ENCODE peak calls at places on chromosomes 1 and 21, in seven cellular contexts. D, X, A, B, F, O and T are unnamed samples.

GRCh38 chr1:121595089-121595488 is 410.3 kb downstream of the SRGAP2C start:
- DNase-seq in D (no peak), X (no peak), A (no peak), B (no peak), F (no peak), O (no peak), T (no peak)

GRCh38 chr1:226551299-226551698 is 2.7 kb downstream of the STUM start:
- DNase-seq in D (no peak), X (no peak), A (no peak), B (peak; percentile 69), F (no peak), O (no peak), T (no peak)

GRCh38 chr1:26287033-26287711 is 7.3 kb downstream of the SH3BGRL3 start:
- DNase-seq in D (peak; percentile 72), X (no peak), A (no peak), B (peak; percentile 88), F (no peak), O (no peak), T (no peak)

GRCh38 chr1:8410791-8411190 is 92.9 kb downstream of the SLC45A1 start:
- DNase-seq in D (no peak), X (no peak), A (no peak), B (no peak), F (no peak), O (no peak), T (no peak)

GRCh38 chr1:225131869-225132268 is 202.4 kb downstream of the DNAH14 start:
- DNase-seq in D (no peak), X (no peak), A (no peak), B (no peak), F (no peak), O (no peak), T (no peak)

GRCh38 chr1:15070145-15070748 is 83.3 kb upstream of the TMEM51 start:
- DNase-seq in D (no peak), X (no peak), A (no peak), B (no peak), F (no peak), O (no peak), T (peak; percentile 15)

GRCh38 chr1:165842363-165843129 is 15.1 kb downstream of the UCK2 start:
- DNase-seq in D (no peak), X (peak; percentile 41), A (peak; percentile 91), B (no peak), F (peak; percentile 35), O (no peak), T (peak; percentile 62)

GRCh38 chr1:87515781-87516180 is 187.1 kb downstream of the LMO4 start:
- DNase-seq in D (no peak), X (no peak), A (no peak), B (no peak), F (no peak), O (no peak), T (no peak)

GRCh38 chr1:15736035-15736665 is at the start of gene SLC25A34:
- DNase-seq in D (no peak), X (no peak), A (no peak), B (peak; percentile 32), F (no peak), O (no peak), T (no peak)

GRCh38 chr21:38861006-38861405 is 55.3 kb downstream of the ETS2 start:
- DNase-seq in D (no peak), X (no peak), A (no peak), B (no peak), F (no peak), O (no peak), T (no peak)

GRCh38 chr1:8121261-8122159 is 95.4 kb upstream of the ERRFI1 start:
- DNase-seq in D (no peak), X (peak; percentile 71), A (peak; percentile 61), B (no peak), F (no peak), O (no peak), T (peak; percentile 78)

GRCh38 chr1:192462630-192463029 is 112.9 kb upstream of the RGS1 start:
- DNase-seq in D (no peak), X (no peak), A (no peak), B (peak; percentile 70), F (no peak), O (no peak), T (no peak)

GRCh38 chr1:19602486-19602885 is 41.6 kb upstream of the NBL1 start:
- DNase-seq in D (no peak), X (no peak), A (no peak), B (no peak), F (no peak), O (no peak), T (no peak)

GRCh38 chr1:37123266-37123665 is 89.0 kb upstream of the GRIK3 start:
- DNase-seq in D (no peak), X (no peak), A (no peak), B (no peak), F (peak; percentile 55), O (no peak), T (peak; percentile 75)

GRCh38 chr1:12300706-12301105 is 70.9 kb downstream of the VPS13D start:
- DNase-seq in D (no peak), X (no peak), A (no peak), B (no peak), F (no peak), O (no peak), T (no peak)

GRCh38 chr1:206706298-206706791 is 21.6 kb downstream of the MAPKAPK2 start:
- DNase-seq in D (peak; percentile 70), X (peak; percentile 85), A (peak; percentile 50), B (peak; percentile 64), F (no peak), O (no peak), T (peak; percentile 54)

GRCh38 chr1:233700338-233700737 is 86.4 kb downstream of the KCNK1 start:
- DNase-seq in D (no peak), X (no peak), A (no peak), B (peak; percentile 76), F (no peak), O (no peak), T (no peak)

GRCh38 chr1:205920159-205920558 is 23.1 kb downstream of the SLC26A9 start:
- DNase-seq in D (no peak), X (no peak), A (no peak), B (no peak), F (no peak), O (no peak), T (no peak)

GRCh38 chr21:36696640-36697472 is 2.1 kb upstream of the SIM2 start:
- DNase-seq in D (peak; percentile 7), X (no peak), A (peak; percentile 26), B (no peak), F (no peak), O (no peak), T (no peak)

GRCh38 chr1:48036693-48037386 is 39.7 kb upstream of the TRABD2B start:
- DNase-seq in D (no peak), X (no peak), A (peak; percentile 55), B (no peak), F (peak; percentile 88), O (no peak), T (peak; percentile 55)

GRCh38 chr1:150615346-150616201 is 13.8 kb downstream of the ENSA start:
- DNase-seq in D (no peak), X (no peak), A (no peak), B (no peak), F (no peak), O (no peak), T (no peak)

GRCh38 chr1:228280106-228280901 is 72.5 kb downstream of the OBSCN start:
- DNase-seq in D (no peak), X (no peak), A (no peak), B (no peak), F (no peak), O (no peak), T (no peak)

GRCh38 chr1:160953030-160953429 is 1.6 kb downstream of the ITLN2 start:
- DNase-seq in D (no peak), X (peak; percentile 9), A (no peak), B (no peak), F (no peak), O (no peak), T (no peak)

GRCh38 chr1:1440941-1441888 is 5.7 kb downstream of the VWA1 start:
- DNase-seq in D (peak; percentile 69), X (no peak), A (peak; percentile 42), B (peak; percentile 50), F (peak; percentile 49), O (peak; percentile 12), T (peak; percentile 67)

GRCh38 chr1:111603979-111604378 is 15.6 kb upstream of the RAP1A start:
- DNase-seq in D (peak; percentile 72), X (no peak), A (no peak), B (no peak), F (no peak), O (no peak), T (peak; percentile 10)

GRCh38 chr1:21706151-21706835 is 37.1 kb upstream of the RAP1GAP start:
- DNase-seq in D (no peak), X (peak; percentile 16), A (peak; percentile 79), B (peak; percentile 25), F (no peak), O (peak; percentile 16), T (peak; percentile 71)

GRCh38 chr1:173506437-173506836 is 29.3 kb downstream of the PRDX6 start:
- DNase-seq in D (no peak), X (no peak), A (peak; percentile 60), B (no peak), F (peak; percentile 60), O (no peak), T (peak; percentile 11)

GRCh38 chr1:214547747-214548146 is 3.7 kb downstream of the PTPN14 start:
- DNase-seq in D (no peak), X (no peak), A (no peak), B (no peak), F (no peak), O (no peak), T (no peak)

GRCh38 chr1:11767932-11768704 is 6.1 kb downstream of the C1orf167 start:
- DNase-seq in D (no peak), X (no peak), A (no peak), B (peak; percentile 8), F (no peak), O (no peak), T (no peak)

GRCh38 chr21:18443686-18444085 is 40.1 kb upstream of the TMPRSS15 start:
- DNase-seq in D (no peak), X (no peak), A (no peak), B (no peak), F (no peak), O (no peak), T (no peak)

GRCh38 chr1:236067854-236068454 is 3.1 kb upstream of the NID1 start:
- DNase-seq in D (no peak), X (peak; percentile 56), A (no peak), B (no peak), F (no peak), O (no peak), T (no peak)

GRCh38 chr1:231603598-231604275 is 22.9 kb upstream of the DISC1 start:
- DNase-seq in D (peak; percentile 27), X (no peak), A (peak; percentile 77), B (peak; percentile 56), F (peak; percentile 75), O (no peak), T (peak; percentile 37)

GRCh38 chr1:53637726-53638640 is 101.0 kb downstream of the GLIS1 start:
- DNase-seq in D (no peak), X (no peak), A (no peak), B (no peak), F (no peak), O (no peak), T (no peak)

GRCh38 chr1:156677616-156678596 is 699 bp upstream of the NES start:
- DNase-seq in D (peak; percentile 30), X (peak; percentile 78), A (peak; percentile 96), B (peak; percentile 68), F (peak; percentile 65), O (peak; percentile 9), T (peak; percentile 81)

GRCh38 chr1:27538793-27539192 is 48.8 kb upstream of the WASF2 start:
- DNase-seq in D (no peak), X (peak; percentile 83), A (peak; percentile 90), B (no peak), F (peak; percentile 72), O (no peak), T (no peak)

GRCh38 chr1:54284781-54285563 is 85.0 kb downstream of the MRPL37 start:
- DNase-seq in D (no peak), X (no peak), A (no peak), B (no peak), F (no peak), O (no peak), T (no peak)

GRCh38 chr1:31326461-31326860 is 29.6 kb downstream of the ZCCHC17 start:
- DNase-seq in D (no peak), X (no peak), A (no peak), B (peak; percentile 11), F (no peak), O (no peak), T (no peak)